ENCODE peak calls at places on chromosomes 2 and 18, in nine cellular contexts. K is occipital lobe; Z is activated effector memory CD4-positive, alpha-beta T cell treated with anti-CD3 and anti-CD28 coated beads, Interleukin-2, amount 50 U/mL, for 16 hours; T is fibroblast of lung; E is myocyte; X is HEK293T; C is EL; Y is cardiac fibroblast; O is NCI-H345. I is an unnamed sample.
A peak's percentile ranks its signal among the peaks of the same experiment; 100 is the strongest.

GRCh38 chr2:64625352-64626145 is 28.2 kb downstream of the SERTAD2 start:
- DNase-seq in T (no peak), X (no peak), Z (no peak), E (no peak), O (no peak), Y (no peak), K (no peak), C (no peak), I (no peak)

GRCh38 chr18:26190506-26190905 is 35.7 kb upstream of the TAF4B start:
- DNase-seq in K (no peak), T (no peak), Z (peak; percentile 73), X (no peak), O (no peak), Y (no peak), E (no peak), C (no peak), I (no peak)

GRCh38 chr18:63177822-63178525 is 141.6 kb downstream of the BCL2 start:
- DNase-seq in E (no peak), K (no peak), X (peak; percentile 19), O (no peak), T (no peak), C (no peak), Z (no peak), Y (no peak), I (no peak)

GRCh38 chr2:72220170-72220569 is 72.5 kb upstream of the CYP26B1 start:
- DNase-seq in X (peak; percentile 32), O (no peak), E (no peak), C (peak; percentile 28), K (no peak), T (no peak), Z (no peak), Y (no peak), I (no peak)

GRCh38 chr2:42345986-42346385 is 15.0 kb downstream of the COX7A2L start:
- DNase-seq in Z (no peak), E (peak; percentile 85), Y (no peak), K (no peak), X (no peak), C (no peak), O (no peak), T (no peak), I (no peak)

GRCh38 chr2:119157850-119158511 is 570 bp downstream of the C1QL2 start:
- DNase-seq in E (no peak), Z (no peak), T (no peak), C (no peak), Y (no peak), X (no peak), K (no peak), O (peak; percentile 14), I (no peak)

GRCh38 chr18:52237551-52237950 is 102.4 kb upstream of the DCC start:
- DNase-seq in T (peak; percentile 70), Y (no peak), E (no peak), K (no peak), X (no peak), C (no peak), O (no peak), Z (no peak), I (no peak)

GRCh38 chr2:97935719-97936161 is 60.0 kb downstream of the TMEM131 start:
- DNase-seq in C (peak; percentile 44), O (peak; percentile 44), X (peak; percentile 17), Z (no peak), K (no peak), Y (peak; percentile 66), E (peak; percentile 39), T (peak; percentile 63), I (peak; percentile 4)

GRCh38 chr2:85680707-85681353 is 12.8 kb upstream of the SFTPB start:
- DNase-seq in X (no peak), C (no peak), Y (no peak), E (no peak), O (peak; percentile 24), T (no peak), K (no peak), Z (peak; percentile 54), I (no peak)

GRCh38 chr2:15935675-15936074 is 4.7 kb upstream of the MYCN start:
- DNase-seq in Z (no peak), O (no peak), X (no peak), Y (no peak), E (no peak), K (no peak), C (no peak), T (no peak), I (no peak)

GRCh38 chr2:218895758-218896500 is 15.3 kb downstream of the WNT10A start:
- DNase-seq in Y (no peak), K (no peak), T (no peak), X (no peak), C (peak; percentile 39), E (no peak), Z (no peak), O (no peak), I (no peak)

GRCh38 chr2:216829533-216829932 is 30.3 kb downstream of the TNP1 start:
- DNase-seq in C (peak; percentile 45), X (no peak), E (peak; percentile 95), Z (no peak), T (peak; percentile 70), Y (peak; percentile 40), K (no peak), O (peak; percentile 80), I (peak; percentile 63)

GRCh38 chr2:4091013-4091412 is 387.6 kb downstream of the DCDC2C start:
- DNase-seq in C (no peak), T (no peak), Y (no peak), O (peak; percentile 68), X (no peak), E (no peak), Z (no peak), K (no peak), I (no peak)

GRCh38 chr2:139968588-139968987 is 1188.4 kb upstream of the NXPH2 start:
- DNase-seq in Y (no peak), O (no peak), X (no peak), Z (no peak), T (no peak), K (no peak), C (no peak), E (no peak), I (no peak)

GRCh38 chr18:23578891-23579653 is 7.2 kb downstream of the NPC1 start:
- DNase-seq in C (peak; percentile 22), K (no peak), Y (peak; percentile 62), X (no peak), Z (no peak), E (no peak), O (peak; percentile 5), T (peak; percentile 53), I (peak; percentile 57)

GRCh38 chr2:59804662-59805258 is 748.7 kb downstream of the BCL11A start:
- DNase-seq in T (no peak), E (no peak), Y (no peak), Z (no peak), C (no peak), X (no peak), K (no peak), O (peak; percentile 64), I (no peak)

GRCh38 chr2:160415991-160416390 is 77.6 kb downstream of the RBMS1 start:
- DNase-seq in K (no peak), E (no peak), C (peak; percentile 79), Z (no peak), T (peak; percentile 68), Y (peak; percentile 82), O (no peak), X (no peak), I (no peak)

GRCh38 chr2:43293744-43294695 is 67.6 kb upstream of the ZFP36L2 start:
- DNase-seq in O (no peak), T (peak; percentile 99), C (peak; percentile 97), K (no peak), E (peak; percentile 93), X (peak; percentile 27), Z (peak; percentile 64), Y (peak; percentile 99), I (peak; percentile 79)

GRCh38 chr2:107068069-107068468 is 182.1 kb upstream of the ST6GAL2 start:
- DNase-seq in T (no peak), E (no peak), O (peak; percentile 86), X (no peak), Z (no peak), C (no peak), K (no peak), Y (no peak), I (no peak)

GRCh38 chr18:62196978-62197377 is 9.9 kb downstream of the RELCH start:
- DNase-seq in K (no peak), Z (no peak), T (no peak), C (no peak), X (no peak), O (no peak), Y (no peak), E (no peak), I (no peak)

GRCh38 chr2:158828378-158829136 is 33.4 kb downstream of the DAPL1 start:
- DNase-seq in O (no peak), X (no peak), Z (no peak), K (no peak), C (peak; percentile 11), E (peak; percentile 32), T (peak; percentile 77), Y (peak; percentile 57), I (no peak)

GRCh38 chr2:220057922-220058321 is 430.5 kb downstream of the SLC4A3 start:
- DNase-seq in C (no peak), T (no peak), E (no peak), X (no peak), O (no peak), Y (no peak), K (no peak), Z (no peak), I (no peak)

GRCh38 chr2:19979932-19980331 is 10.0 kb downstream of the WDR35 start:
- DNase-seq in K (no peak), C (peak; percentile 4), T (no peak), X (no peak), O (no peak), Y (no peak), Z (no peak), E (no peak), I (peak; percentile 31)

GRCh38 chr18:76505611-76506010 is 10.6 kb upstream of the ZNF516 start:
- DNase-seq in T (no peak), C (no peak), Z (no peak), X (no peak), K (no peak), E (no peak), O (no peak), Y (no peak), I (no peak)

GRCh38 chr2:177754476-177754873 is 318.1 kb downstream of the PDE11A start:
- DNase-seq in E (no peak), Z (no peak), K (no peak), Y (no peak), O (no peak), X (no peak), C (no peak), T (no peak), I (no peak)

GRCh38 chr2:229408356-229408755 is 137.3 kb upstream of the PID1 start:
- DNase-seq in C (peak; percentile 95), X (no peak), T (peak; percentile 94), Z (no peak), E (peak; percentile 79), K (no peak), O (peak; percentile 19), Y (peak; percentile 99), I (peak; percentile 16)

GRCh38 chr2:69514406-69514805 is 77.2 kb upstream of the NFU1 start:
- DNase-seq in X (no peak), K (peak; percentile 23), Z (no peak), C (peak; percentile 53), Y (peak; percentile 83), T (peak; percentile 89), E (peak; percentile 92), O (no peak), I (peak; percentile 67)

GRCh38 chr2:102768253-102768652 is 6.4 kb downstream of the TMEM182 start:
- DNase-seq in C (no peak), Z (no peak), Y (no peak), X (no peak), O (no peak), K (no peak), T (no peak), E (no peak), I (no peak)

GRCh38 chr2:212991120-212991519 is 160.3 kb downstream of the IKZF2 start:
- DNase-seq in E (no peak), Z (no peak), K (no peak), Y (no peak), T (no peak), C (no peak), O (no peak), X (no peak), I (no peak)

GRCh38 chr2:63300835-63301234 is 250.2 kb downstream of the OTX1 start:
- DNase-seq in X (no peak), T (no peak), K (no peak), E (no peak), O (no peak), Z (no peak), Y (peak; percentile 0), C (no peak), I (peak; percentile 1)

GRCh38 chr2:204177977-204178522 is 241.5 kb downstream of the ICOS start:
- DNase-seq in O (no peak), X (peak; percentile 45), C (peak; percentile 22), Z (peak; percentile 90), T (no peak), K (no peak), E (peak; percentile 41), Y (peak; percentile 19), I (peak; percentile 46)